ENCODE peak calls at places on chromosome 18, in six cellular contexts. G is stimulated activated CD4-positive, alpha-beta T cell treated with anti-CD3 and anti-CD28 coated beads, Interleukin-2, amount 100 ng/mL, for 4 hours; J is trophoblast cell; D is activated naive CD4-positive, alpha-beta T cell treated with Interleukin-2 at 50 U/mL for 16 hours; C is stimulated activated CD8-positive, alpha-beta memory T cell treated with anti-CD3 and anti-CD28 coated beads, Interleukin-15, amount 100 ng/mL, for 24 hours; Z is CD8-positive, alpha-beta T cell. F is an unnamed sample.

GRCh38 chr18:21904856-21905255 is 164.3 kb downstream of the MIB1 start:
- DNase-seq in D (no peak), G (no peak), J (no peak), C (no peak), Z (no peak), F (no peak)

GRCh38 chr18:41966943-41967342 is 11.9 kb downstream of the PIK3C3 start:
- DNase-seq in J (no peak), G (no peak), C (no peak), D (no peak), Z (no peak), F (no peak)

GRCh38 chr18:44839239-44839666 is 158.6 kb downstream of the SETBP1 start:
- DNase-seq in C (peak), J (peak), Z (peak), D (peak), G (peak), F (peak)

GRCh38 chr18:68448736-68449135 is 266.2 kb downstream of the TMX3 start:
- DNase-seq in J (no peak), G (no peak), Z (no peak), C (no peak), D (no peak), F (no peak)

GRCh38 chr18:55857409-55857808 is 269.4 kb upstream of the TCF4 start:
- DNase-seq in J (peak), Z (no peak), C (no peak), G (no peak), D (no peak), F (no peak)

GRCh38 chr18:23092121-23092520 is 43.2 kb upstream of the CABLES1 start:
- DNase-seq in C (no peak), G (no peak), Z (no peak), J (no peak), D (no peak), F (no peak)

GRCh38 chr18:8701546-8702118 is 3.7 kb upstream of the MTCL1 start:
- DNase-seq in D (no peak), G (no peak), C (no peak), J (no peak), Z (no peak), F (no peak)

GRCh38 chr18:7830468-7830867 is 263.4 kb downstream of the PTPRM start:
- DNase-seq in Z (no peak), J (no peak), G (no peak), C (no peak), D (no peak), F (no peak)

GRCh38 chr18:45688113-45688512 is 35.9 kb upstream of the SLC14A1 start:
- DNase-seq in G (no peak), C (no peak), J (no peak), Z (no peak), D (no peak), F (no peak)

GRCh38 chr18:26419746-26420145 is 128.6 kb downstream of the KCTD1 start:
- DNase-seq in Z (no peak), G (no peak), D (no peak), C (no peak), J (no peak), F (no peak)

GRCh38 chr18:79924814-79925655 is 26.4 kb downstream of the SLC66A2 start:
- DNase-seq in C (no peak), D (no peak), Z (no peak), G (no peak), J (no peak), F (peak)

GRCh38 chr18:13580351-13580750 is 146.0 kb downstream of the FAM210A start:
- DNase-seq in Z (no peak), C (no peak), D (no peak), J (no peak), G (no peak), F (no peak)

GRCh38 chr18:21833619-21834300 is 93.2 kb downstream of the MIB1 start:
- DNase-seq in Z (no peak), J (no peak), C (no peak), G (no peak), D (no peak), F (peak)